ENCODE peak calls at places on chromosomes 1 and 21, in ten cellular contexts. A, K, D, T, M, N, L, W, F and V are unnamed samples.
A peak's percentile ranks its signal among the peaks of the same experiment; 100 is the strongest.

GRCh38 chr1:180194546-180195207 is 35.4 kb upstream of the LHX4 start:
- DNase-seq in N (no peak), W (no peak), L (no peak), K (no peak), A (no peak), T (no peak), F (peak; percentile 43), D (no peak), M (no peak), V (no peak)

GRCh38 chr1:65230741-65231439 is 78.5 kb upstream of the DNAJC6 start:
- DNase-seq in A (no peak), D (no peak), L (peak; percentile 53), K (no peak), T (no peak), F (no peak), M (no peak), N (no peak), W (no peak), V (peak; percentile 68)

GRCh38 chr1:230694464-230694863 is 19.5 kb downstream of the AGT start:
- DNase-seq in T (no peak), L (no peak), K (no peak), M (no peak), D (no peak), A (no peak), W (no peak), N (no peak), F (no peak), V (no peak)

GRCh38 chr1:161816201-161816600 is 50.1 kb downstream of the ATF6 start:
- DNase-seq in N (no peak), A (no peak), M (no peak), K (no peak), F (no peak), W (no peak), T (peak; percentile 10), D (peak; percentile 49), L (peak; percentile 62), V (no peak)

GRCh38 chr1:203765029-203765837 is at the start of gene LAX1:
- DNase-seq in T (no peak), N (no peak), M (no peak), D (no peak), A (no peak), L (peak; percentile 99), F (no peak), K (no peak), W (peak; percentile 67), V (no peak)

GRCh38 chr1:80706526-80706925 is 1094.2 kb upstream of the ADGRL2 start:
- DNase-seq in L (no peak), N (no peak), A (no peak), D (no peak), K (no peak), F (no peak), T (no peak), M (no peak), W (no peak), V (no peak)

GRCh38 chr1:1000357-1001056 is 610 bp upstream of the HES4 start:
- DNase-seq in A (peak; percentile 82), F (peak; percentile 96), M (peak; percentile 86), W (peak; percentile 48), N (peak; percentile 70), L (no peak), K (no peak), T (peak; percentile 97), D (peak; percentile 71), V (peak; percentile 84)

GRCh38 chr1:48610628-48611542 is 138.9 kb upstream of the SPATA6 start:
- DNase-seq in A (no peak), K (peak; percentile 8), D (no peak), N (no peak), L (no peak), T (no peak), F (peak; percentile 26), W (no peak), M (peak; percentile 14), V (no peak)

GRCh38 chr1:200885564-200886402 is 8.9 kb upstream of the INAVA start:
- DNase-seq in W (no peak), N (no peak), T (peak; percentile 1), M (no peak), F (no peak), A (no peak), D (no peak), L (no peak), K (no peak), V (no peak)

GRCh38 chr1:22784737-22785136 is 74.1 kb downstream of the EPHB2 start:
- DNase-seq in T (no peak), W (no peak), A (no peak), K (no peak), D (no peak), F (no peak), M (no peak), L (no peak), N (no peak), V (no peak)

GRCh38 chr1:173117108-173117633 is 66.4 kb upstream of the TNFSF18 start:
- DNase-seq in N (no peak), M (no peak), T (no peak), D (no peak), F (no peak), L (no peak), A (no peak), W (no peak), K (no peak), V (no peak)

GRCh38 chr1:45647248-45648021 is 23.6 kb upstream of the CCDC17 start:
- DNase-seq in M (no peak), N (no peak), D (no peak), T (no peak), K (no peak), W (no peak), A (no peak), F (no peak), L (no peak), V (no peak)

GRCh38 chr1:23960291-23960718 is 677 bp downstream of the PNRC2 start:
- DNase-seq in K (no peak), F (no peak), N (no peak), D (peak; percentile 39), T (no peak), L (no peak), W (no peak), M (no peak), A (no peak), V (peak; percentile 55)

GRCh38 chr1:110626890-110627289 is 20.7 kb upstream of the KCNA2 start:
- DNase-seq in A (no peak), L (no peak), N (no peak), T (no peak), D (no peak), F (no peak), W (no peak), M (no peak), K (no peak), V (no peak)

GRCh38 chr1:58883037-58883887 is 99.4 kb upstream of the JUN start:
- DNase-seq in N (peak; percentile 50), A (no peak), D (peak; percentile 99), T (peak; percentile 71), W (no peak), K (no peak), L (peak; percentile 47), M (no peak), F (no peak), V (peak; percentile 98)

GRCh38 chr1:201461783-201462441 is 7.1 kb downstream of the PHLDA3 start:
- DNase-seq in D (peak; percentile 99), A (no peak), L (no peak), N (peak; percentile 79), F (no peak), M (peak; percentile 69), T (peak; percentile 90), K (no peak), W (no peak), V (peak; percentile 97)

GRCh38 chr1:156583821-156584622 is 4.5 kb downstream of the TTC24 start:
- DNase-seq in W (peak; percentile 57), F (peak; percentile 77), M (peak; percentile 56), T (peak; percentile 73), N (peak; percentile 87), L (peak; percentile 89), A (peak; percentile 80), D (peak; percentile 60), K (peak; percentile 60), V (peak; percentile 42)

GRCh38 chr21:30408782-30409494 is 13.1 kb downstream of the KRTAP13-1 start:
- DNase-seq in F (no peak), A (peak; percentile 27), D (peak; percentile 0), N (peak; percentile 67), K (no peak), M (no peak), T (peak; percentile 1), W (no peak), L (peak; percentile 68), V (peak; percentile 75)

GRCh38 chr1:65979145-65979544 is 186.4 kb downstream of the PDE4B start:
- DNase-seq in A (no peak), L (no peak), W (no peak), T (no peak), N (peak; percentile 48), M (no peak), K (no peak), D (peak; percentile 56), F (peak; percentile 66), V (peak; percentile 42)

GRCh38 chr1:5664906-5665875 is 327.0 kb downstream of the NPHP4 start:
- DNase-seq in N (no peak), T (no peak), M (no peak), A (no peak), K (no peak), L (no peak), W (no peak), F (no peak), D (no peak), V (no peak)

GRCh38 chr1:56516539-56517252 is 62.7 kb downstream of the PLPP3 start:
- DNase-seq in N (no peak), M (no peak), K (no peak), W (no peak), F (no peak), D (peak; percentile 72), L (peak; percentile 83), A (no peak), T (no peak), V (no peak)

GRCh38 chr1:69081671-69082070 is 486.1 kb upstream of the LRRC7 start:
- DNase-seq in W (no peak), L (no peak), T (no peak), N (no peak), A (no peak), F (no peak), D (no peak), K (no peak), M (no peak), V (peak; percentile 44)

GRCh38 chr1:176216031-176216430 is 8.9 kb upstream of the COP1 start:
- DNase-seq in A (no peak), N (no peak), K (no peak), D (no peak), F (no peak), M (no peak), W (no peak), L (no peak), T (no peak), V (no peak)